ENCODE peak calls at places on chromosomes 6 and 20, in ten cellular contexts. One of them, this sample, is unnamed.

GRCh38 chr6:46502486-46503119 is 11.4 kb upstream of the RCAN2 start:
- DNase-seq in D341Med: no peak
- DNase-seq in HS-5: no peak
- DNase-seq in T1000: no peak
- DNase-seq in NK-92 treated with Interleukin-12 subunit alpha and Interleukin-12 subunit beta, amount 100 ng/mL, for 24 hours: no peak
- DNase-seq in skeletal muscle cell: no peak
- DNase-seq in neural crest cell: no peak
- DNase-seq in NCI-H1048: no peak
- DNase-seq in tibial artery: peak; percentile 77
- DNase-seq in non-pigmented ciliary epithelial cell: no peak
- DNase-seq in this sample: no peak

GRCh38 chr6:72966628-72967280 is 258.5 kb downstream of the KHDC1L start:
- DNase-seq in HS-5: peak; percentile 63
- DNase-seq in NK-92 treated with Interleukin-12 subunit alpha and Interleukin-12 subunit beta, amount 100 ng/mL, for 24 hours: no peak
- DNase-seq in NCI-H1048: no peak
- DNase-seq in non-pigmented ciliary epithelial cell: no peak
- DNase-seq in neural crest cell: no peak
- DNase-seq in skeletal muscle cell: no peak
- DNase-seq in tibial artery: no peak
- DNase-seq in D341Med: no peak
- DNase-seq in T1000: no peak
- DNase-seq in this sample: no peak

GRCh38 chr20:60331688-60332300 is 373.6 kb downstream of the CDH26 start:
- DNase-seq in tibial artery: no peak
- DNase-seq in HS-5: no peak
- DNase-seq in NK-92 treated with Interleukin-12 subunit alpha and Interleukin-12 subunit beta, amount 100 ng/mL, for 24 hours: no peak
- DNase-seq in D341Med: no peak
- DNase-seq in T1000: no peak
- DNase-seq in neural crest cell: no peak
- DNase-seq in skeletal muscle cell: no peak
- DNase-seq in NCI-H1048: no peak
- DNase-seq in non-pigmented ciliary epithelial cell: no peak
- DNase-seq in this sample: no peak

GRCh38 chr20:63134201-63134612 is 81.7 kb downstream of the YTHDF1 start:
- DNase-seq in neural crest cell: no peak
- DNase-seq in T1000: no peak
- DNase-seq in non-pigmented ciliary epithelial cell: no peak
- DNase-seq in NCI-H1048: no peak
- DNase-seq in D341Med: no peak
- DNase-seq in tibial artery: no peak
- DNase-seq in skeletal muscle cell: no peak
- DNase-seq in HS-5: no peak
- DNase-seq in NK-92 treated with Interleukin-12 subunit alpha and Interleukin-12 subunit beta, amount 100 ng/mL, for 24 hours: no peak
- DNase-seq in this sample: no peak

GRCh38 chr20:45946149-45946970 is 11.9 kb downstream of the PCIF1 start:
- DNase-seq in tibial artery: peak; percentile 91
- DNase-seq in HS-5: no peak
- DNase-seq in non-pigmented ciliary epithelial cell: no peak
- DNase-seq in skeletal muscle cell: no peak
- DNase-seq in NK-92 treated with Interleukin-12 subunit alpha and Interleukin-12 subunit beta, amount 100 ng/mL, for 24 hours: peak; percentile 90
- DNase-seq in neural crest cell: no peak
- DNase-seq in D341Med: no peak
- DNase-seq in T1000: peak; percentile 51
- DNase-seq in NCI-H1048: no peak
- DNase-seq in this sample: no peak

GRCh38 chr20:64069614-64070243 is 6.7 kb downstream of the TCEA2 start:
- DNase-seq in D341Med: peak; percentile 72
- DNase-seq in neural crest cell: peak; percentile 61
- DNase-seq in NCI-H1048: no peak
- DNase-seq in NK-92 treated with Interleukin-12 subunit alpha and Interleukin-12 subunit beta, amount 100 ng/mL, for 24 hours: no peak
- DNase-seq in tibial artery: no peak
- DNase-seq in T1000: no peak
- DNase-seq in non-pigmented ciliary epithelial cell: no peak
- DNase-seq in HS-5: no peak
- DNase-seq in skeletal muscle cell: no peak
- DNase-seq in this sample: no peak

GRCh38 chr6:12371151-12371550 is 81.0 kb downstream of the EDN1 start:
- DNase-seq in T1000: no peak
- DNase-seq in D341Med: no peak
- DNase-seq in NCI-H1048: no peak
- DNase-seq in non-pigmented ciliary epithelial cell: no peak
- DNase-seq in neural crest cell: no peak
- DNase-seq in NK-92 treated with Interleukin-12 subunit alpha and Interleukin-12 subunit beta, amount 100 ng/mL, for 24 hours: no peak
- DNase-seq in HS-5: no peak
- DNase-seq in skeletal muscle cell: no peak
- DNase-seq in tibial artery: no peak
- DNase-seq in this sample: no peak

GRCh38 chr6:16670183-16670582 is 91.1 kb downstream of the ATXN1 start:
- DNase-seq in HS-5: no peak
- DNase-seq in tibial artery: peak; percentile 28
- DNase-seq in neural crest cell: no peak
- DNase-seq in NCI-H1048: no peak
- DNase-seq in T1000: no peak
- DNase-seq in NK-92 treated with Interleukin-12 subunit alpha and Interleukin-12 subunit beta, amount 100 ng/mL, for 24 hours: peak; percentile 16
- DNase-seq in D341Med: no peak
- DNase-seq in non-pigmented ciliary epithelial cell: no peak
- DNase-seq in skeletal muscle cell: no peak
- DNase-seq in this sample: no peak

GRCh38 chr6:167111597-167111996 is 11.3 kb upstream of the CCR6 start:
- DNase-seq in neural crest cell: no peak
- DNase-seq in skeletal muscle cell: no peak
- DNase-seq in D341Med: no peak
- DNase-seq in NCI-H1048: no peak
- DNase-seq in HS-5: no peak
- DNase-seq in T1000: no peak
- DNase-seq in NK-92 treated with Interleukin-12 subunit alpha and Interleukin-12 subunit beta, amount 100 ng/mL, for 24 hours: no peak
- DNase-seq in tibial artery: no peak
- DNase-seq in non-pigmented ciliary epithelial cell: no peak
- DNase-seq in this sample: no peak

GRCh38 chr6:82904860-82905259 is 160.8 kb downstream of the UBE3D start:
- DNase-seq in HS-5: no peak
- DNase-seq in neural crest cell: no peak
- DNase-seq in tibial artery: no peak
- DNase-seq in skeletal muscle cell: no peak
- DNase-seq in non-pigmented ciliary epithelial cell: no peak
- DNase-seq in NCI-H1048: no peak
- DNase-seq in T1000: no peak
- DNase-seq in D341Med: no peak
- DNase-seq in NK-92 treated with Interleukin-12 subunit alpha and Interleukin-12 subunit beta, amount 100 ng/mL, for 24 hours: no peak
- DNase-seq in this sample: no peak

GRCh38 chr20:63540417-63541186 is 3.4 kb upstream of the PTK6 start:
- DNase-seq in NCI-H1048: no peak
- DNase-seq in neural crest cell: no peak
- DNase-seq in T1000: peak; percentile 11
- DNase-seq in skeletal muscle cell: no peak
- DNase-seq in D341Med: no peak
- DNase-seq in tibial artery: no peak
- DNase-seq in HS-5: no peak
- DNase-seq in NK-92 treated with Interleukin-12 subunit alpha and Interleukin-12 subunit beta, amount 100 ng/mL, for 24 hours: no peak
- DNase-seq in non-pigmented ciliary epithelial cell: no peak
- DNase-seq in this sample: no peak

GRCh38 chr6:100453701-100454521 is 10.8 kb downstream of the SIM1 start:
- DNase-seq in NK-92 treated with Interleukin-12 subunit alpha and Interleukin-12 subunit beta, amount 100 ng/mL, for 24 hours: no peak
- DNase-seq in neural crest cell: no peak
- DNase-seq in skeletal muscle cell: no peak
- DNase-seq in tibial artery: no peak
- DNase-seq in D341Med: no peak
- DNase-seq in non-pigmented ciliary epithelial cell: no peak
- DNase-seq in T1000: no peak
- DNase-seq in NCI-H1048: no peak
- DNase-seq in HS-5: no peak
- DNase-seq in this sample: no peak

GRCh38 chr6:108737594-108738546 is 110.4 kb upstream of the ARMC2 start:
- DNase-seq in NK-92 treated with Interleukin-12 subunit alpha and Interleukin-12 subunit beta, amount 100 ng/mL, for 24 hours: no peak
- DNase-seq in skeletal muscle cell: peak; percentile 90
- DNase-seq in neural crest cell: no peak
- DNase-seq in non-pigmented ciliary epithelial cell: peak; percentile 98
- DNase-seq in D341Med: no peak
- DNase-seq in T1000: peak; percentile 80
- DNase-seq in NCI-H1048: no peak
- DNase-seq in HS-5: peak; percentile 98
- DNase-seq in tibial artery: peak; percentile 81
- DNase-seq in this sample: peak; percentile 48

GRCh38 chr6:116424001-116424400 is 37.2 kb upstream of the CALHM6 start:
- DNase-seq in skeletal muscle cell: no peak
- DNase-seq in neural crest cell: no peak
- DNase-seq in NCI-H1048: no peak
- DNase-seq in tibial artery: no peak
- DNase-seq in T1000: no peak
- DNase-seq in D341Med: no peak
- DNase-seq in NK-92 treated with Interleukin-12 subunit alpha and Interleukin-12 subunit beta, amount 100 ng/mL, for 24 hours: no peak
- DNase-seq in HS-5: peak; percentile 52
- DNase-seq in non-pigmented ciliary epithelial cell: no peak
- DNase-seq in this sample: no peak

GRCh38 chr6:38493929-38494547 is 145.7 kb downstream of the BTBD9 start:
- DNase-seq in non-pigmented ciliary epithelial cell: no peak
- DNase-seq in NCI-H1048: no peak
- DNase-seq in tibial artery: peak; percentile 85
- DNase-seq in HS-5: peak; percentile 46
- DNase-seq in skeletal muscle cell: peak; percentile 21
- DNase-seq in D341Med: no peak
- DNase-seq in T1000: peak; percentile 55
- DNase-seq in NK-92 treated with Interleukin-12 subunit alpha and Interleukin-12 subunit beta, amount 100 ng/mL, for 24 hours: peak; percentile 48
- DNase-seq in neural crest cell: peak; percentile 88
- DNase-seq in this sample: peak; percentile 72

GRCh38 chr6:128493877-128494276 is 26.5 kb downstream of the PTPRK start:
- DNase-seq in HS-5: no peak
- DNase-seq in neural crest cell: no peak
- DNase-seq in D341Med: no peak
- DNase-seq in NCI-H1048: no peak
- DNase-seq in non-pigmented ciliary epithelial cell: no peak
- DNase-seq in T1000: no peak
- DNase-seq in skeletal muscle cell: no peak
- DNase-seq in tibial artery: no peak
- DNase-seq in NK-92 treated with Interleukin-12 subunit alpha and Interleukin-12 subunit beta, amount 100 ng/mL, for 24 hours: no peak
- DNase-seq in this sample: no peak

GRCh38 chr6:129607581-129608186 is 102.3 kb downstream of the ARHGAP18 start:
- DNase-seq in non-pigmented ciliary epithelial cell: no peak
- DNase-seq in NK-92 treated with Interleukin-12 subunit alpha and Interleukin-12 subunit beta, amount 100 ng/mL, for 24 hours: no peak
- DNase-seq in HS-5: no peak
- DNase-seq in D341Med: no peak
- DNase-seq in skeletal muscle cell: no peak
- DNase-seq in NCI-H1048: no peak
- DNase-seq in neural crest cell: no peak
- DNase-seq in T1000: no peak
- DNase-seq in tibial artery: no peak
- DNase-seq in this sample: no peak

GRCh38 chr6:9801255-9801757 is 613.6 kb downstream of the TFAP2A start:
- DNase-seq in tibial artery: no peak
- DNase-seq in skeletal muscle cell: no peak
- DNase-seq in T1000: no peak
- DNase-seq in neural crest cell: no peak
- DNase-seq in D341Med: no peak
- DNase-seq in non-pigmented ciliary epithelial cell: no peak
- DNase-seq in NCI-H1048: no peak
- DNase-seq in HS-5: no peak
- DNase-seq in NK-92 treated with Interleukin-12 subunit alpha and Interleukin-12 subunit beta, amount 100 ng/mL, for 24 hours: no peak
- DNase-seq in this sample: no peak